ENCODE peak calls at places on chromosomes 13 and 19, in six cellular contexts. T, L, E, S, D and Q are unnamed samples.

GRCh38 chr19:46015080-46015960 is 7.5 kb downstream of the PGLYRP1 start:
- DNase-seq in T (peak), S (peak), D (peak), E (peak), L (peak), Q (no peak)

GRCh38 chr19:42322305-42322704 is 3.1 kb upstream of the MEGF8 start:
- DNase-seq in D (no peak), S (no peak), L (no peak), E (no peak), T (peak), Q (no peak)

GRCh38 chr13:30020726-30021312 is 170.4 kb upstream of the UBL3 start:
- DNase-seq in E (no peak), L (peak), T (no peak), S (no peak), D (no peak), Q (no peak)

GRCh38 chr13:112931028-112931934 is 37.7 kb upstream of the MCF2L start:
- DNase-seq in T (peak), S (peak), D (peak), E (peak), L (peak), Q (peak)

GRCh38 chr19:45385392-45386221 is 15.2 kb upstream of the ERCC2 start:
- DNase-seq in L (no peak), E (no peak), D (no peak), S (peak), T (no peak), Q (no peak)

GRCh38 chr13:39501711-39502324 is 101.2 kb downstream of the LHFPL6 start:
- DNase-seq in T (peak), S (no peak), L (peak), D (no peak), E (no peak), Q (no peak)

GRCh38 chr13:100828226-100828625 is 153.6 kb upstream of the TMTC4 start:
- DNase-seq in T (no peak), D (no peak), E (peak), S (peak), L (peak), Q (no peak)

GRCh38 chr19:45863840-45864628 is at the start of gene FOXA3:
- DNase-seq in T (peak), S (peak), D (no peak), L (peak), E (no peak), Q (peak)

GRCh38 chr19:15397782-15398181 is 18.2 kb upstream of the AKAP8 start:
- DNase-seq in S (peak), E (no peak), L (no peak), T (no peak), D (no peak), Q (no peak)

GRCh38 chr19:48636859-48637448 is at the start of gene DBP:
- DNase-seq in T (peak), E (peak), L (peak), D (no peak), S (peak), Q (no peak)

GRCh38 chr13:40102854-40103253 is 447.4 kb downstream of the COG6 start:
- DNase-seq in L (no peak), T (no peak), E (no peak), D (no peak), S (no peak), Q (peak)

GRCh38 chr13:96052655-96053002 is 572 bp downstream of the UGGT2 start:
- DNase-seq in E (peak), T (no peak), S (no peak), D (no peak), L (peak), Q (peak)

GRCh38 chr19:2289714-2290435 is 7.9 kb upstream of the PEAK3 start:
- DNase-seq in S (peak), D (no peak), E (no peak), L (no peak), T (peak), Q (no peak)

GRCh38 chr19:3154957-3155736 is 19.3 kb downstream of the GNA15 start:
- DNase-seq in D (no peak), S (no peak), L (no peak), E (no peak), T (peak), Q (peak)

GRCh38 chr13:95948646-95949045 is 104.6 kb downstream of the UGGT2 start:
- DNase-seq in L (no peak), S (no peak), E (no peak), D (no peak), T (no peak), Q (peak)

GRCh38 chr13:67231481-67231940 is 1.4 kb upstream of the PCDH9 start:
- DNase-seq in D (no peak), T (no peak), S (no peak), L (peak), E (no peak), Q (no peak)